ENCODE peak calls at places on chromosomes 2 and 18, in six cellular contexts. D, S, R, T, Z and G are unnamed samples.
A peak's percentile ranks its signal among the peaks of the same experiment; 100 is the strongest.

GRCh38 chr18:76553715-76554603 is 58.9 kb upstream of the ZNF516 start:
- DNase-seq in T (no peak), S (no peak), Z (peak; percentile 40), D (no peak), R (peak; percentile 89), G (no peak)

GRCh38 chr18:32802606-32803451 is 30.0 kb upstream of the KLHL14 start:
- DNase-seq in T (no peak), S (no peak), D (no peak), Z (no peak), R (no peak), G (no peak)

GRCh38 chr2:200939832-200940231 is 23.6 kb downstream of the ORC2 start:
- DNase-seq in S (no peak), Z (no peak), R (no peak), T (no peak), D (no peak), G (no peak)

GRCh38 chr2:200479617-200480292 is 30.1 kb downstream of the KCTD18 start:
- DNase-seq in Z (no peak), T (no peak), R (no peak), S (no peak), D (no peak), G (no peak)

GRCh38 chr2:234189230-234189629 is 138.7 kb downstream of the SPP2 start:
- DNase-seq in R (no peak), D (no peak), Z (no peak), T (no peak), S (no peak), G (no peak)

GRCh38 chr2:101119431-101119830 is 31.8 kb downstream of the TBC1D8 start:
- DNase-seq in T (no peak), D (no peak), R (no peak), S (no peak), Z (peak; percentile 86), G (no peak)

GRCh38 chr2:45812039-45812500 is 160.6 kb downstream of the PRKCE start:
- DNase-seq in Z (no peak), R (no peak), S (no peak), T (no peak), D (no peak), G (no peak)

GRCh38 chr2:42925742-42926437 is 133.5 kb upstream of the HAAO start:
- DNase-seq in R (no peak), Z (peak; percentile 67), S (no peak), D (no peak), T (peak; percentile 16), G (no peak)

GRCh38 chr2:226797289-226797988 is 2.2 kb downstream of the IRS1 start:
- DNase-seq in D (no peak), T (no peak), Z (no peak), S (no peak), R (no peak), G (no peak)

GRCh38 chr2:229974271-229974670 is 52.0 kb downstream of the FBXO36 start:
- DNase-seq in T (no peak), R (no peak), Z (peak; percentile 13), S (no peak), D (no peak), G (no peak)

GRCh38 chr2:42314892-42315468 is 46.0 kb downstream of the COX7A2L start:
- DNase-seq in D (no peak), T (no peak), Z (no peak), R (peak; percentile 68), S (no peak), G (no peak)

GRCh38 chr18:79481041-79481790 is 85.5 kb downstream of the NFATC1 start:
- DNase-seq in T (no peak), S (no peak), Z (no peak), R (no peak), D (no peak), G (no peak)

GRCh38 chr18:21134895-21135294 is 23.3 kb upstream of the ROCK1 start:
- DNase-seq in T (no peak), R (peak; percentile 41), S (no peak), Z (peak; percentile 15), D (no peak), G (no peak)

GRCh38 chr2:31204761-31205160 is 12.6 kb downstream of the CAPN14 start:
- DNase-seq in R (no peak), D (no peak), Z (no peak), T (no peak), S (no peak), G (no peak)

GRCh38 chr2:140457483-140457882 is 1673.3 kb downstream of the LRP1B start:
- DNase-seq in T (no peak), S (no peak), Z (no peak), D (no peak), R (no peak), G (no peak)

GRCh38 chr2:200065477-200065876 is 110.1 kb downstream of the MAIP1 start:
- DNase-seq in Z (no peak), D (no peak), S (no peak), T (no peak), R (no peak), G (no peak)

GRCh38 chr2:71610671-71611070 is 157.3 kb downstream of the DYSF start:
- DNase-seq in T (no peak), Z (no peak), R (no peak), D (no peak), S (no peak), G (peak; percentile 19)

GRCh38 chr2:186746584-186746983 is 52.7 kb downstream of the FAM171B start:
- DNase-seq in S (no peak), R (no peak), Z (no peak), D (no peak), T (no peak), G (no peak)

GRCh38 chr18:24063121-24063731 is 48.7 kb downstream of the TTC39C start:
- DNase-seq in D (peak; percentile 27), R (no peak), T (no peak), Z (no peak), S (no peak), G (no peak)

GRCh38 chr2:28357055-28357454 is 35.6 kb upstream of the FOSL2 start:
- DNase-seq in T (no peak), R (no peak), D (no peak), Z (no peak), S (no peak), G (no peak)

GRCh38 chr2:35846-36245 is 10.5 kb downstream of the FAM110C start:
- DNase-seq in Z (peak; percentile 40), D (no peak), R (no peak), S (no peak), T (no peak), G (no peak)

GRCh38 chr2:209316141-209316540 is 107.7 kb upstream of the MAP2 start:
- DNase-seq in Z (no peak), T (no peak), R (no peak), D (no peak), S (no peak), G (no peak)

GRCh38 chr2:126534508-126534907 is 121.5 kb upstream of the GYPC start:
- DNase-seq in S (no peak), D (no peak), R (peak; percentile 2), Z (no peak), T (no peak), G (no peak)

GRCh38 chr2:88100489-88100858 is 27.4 kb downstream of the FABP1 start:
- DNase-seq in S (no peak), Z (no peak), D (no peak), R (no peak), T (no peak), G (no peak)

GRCh38 chr2:39234754-39235153 is 9.0 kb downstream of the CDKL4 start:
- DNase-seq in D (no peak), Z (no peak), T (no peak), S (no peak), R (no peak), G (no peak)

GRCh38 chr18:44969214-44969842 is 288.6 kb downstream of the SETBP1 start:
- DNase-seq in D (no peak), T (no peak), S (no peak), Z (no peak), R (no peak), G (no peak)

GRCh38 chr2:146239392-146240135 is 1605.3 kb upstream of the ACVR2A start:
- DNase-seq in S (no peak), Z (no peak), T (no peak), D (no peak), R (no peak), G (no peak)

GRCh38 chr2:46335404-46335965 is 38.3 kb downstream of the EPAS1 start:
- DNase-seq in Z (no peak), S (no peak), R (no peak), T (no peak), D (no peak), G (no peak)

GRCh38 chr18:35432565-35433001 is 55.4 kb upstream of the ZNF396 start:
- DNase-seq in Z (no peak), R (no peak), D (no peak), T (no peak), S (no peak), G (no peak)

GRCh38 chr2:152611458-152612231 is 105.6 kb downstream of the PRPF40A start:
- DNase-seq in S (no peak), T (no peak), R (peak; percentile 98), Z (peak; percentile 63), D (no peak), G (no peak)

GRCh38 chr18:31720867-31721266 is 36.5 kb upstream of the B4GALT6 start:
- DNase-seq in T (no peak), D (no peak), R (no peak), S (no peak), Z (no peak), G (no peak)

GRCh38 chr2:16254356-16254965 is 314.1 kb downstream of the MYCN start:
- DNase-seq in R (no peak), T (no peak), Z (no peak), S (no peak), D (no peak), G (no peak)

GRCh38 chr2:9990735-9991134 is 39.2 kb downstream of the GRHL1 start:
- DNase-seq in R (no peak), D (no peak), S (no peak), Z (peak; percentile 66), T (no peak), G (no peak)

GRCh38 chr2:158967731-158968395 is 577 bp upstream of the TANC1 start:
- DNase-seq in D (no peak), S (no peak), R (no peak), Z (peak; percentile 53), T (no peak), G (no peak)

GRCh38 chr2:236855176-236855865 is 230.4 kb upstream of the COPS8 start:
- DNase-seq in Z (peak; percentile 1), D (no peak), R (no peak), T (no peak), S (no peak), G (no peak)

GRCh38 chr18:43277164-43277600 is at the start of gene SYT4:
- DNase-seq in T (peak; percentile 87), S (no peak), D (no peak), R (no peak), Z (peak; percentile 57), G (no peak)

GRCh38 chr2:201532686-201533304 is 81.3 kb downstream of the STRADB start:
- DNase-seq in D (peak; percentile 90), Z (no peak), S (no peak), T (no peak), R (no peak), G (no peak)